ENCODE peak calls at places on chromosome 1, in eight cellular contexts. W, N, Q, U, A, S, Y and K are unnamed samples.

GRCh38 chr1:93988634-93989350 is 79.6 kb upstream of the GCLM start:
- DNase-seq in S (no peak), Q (no peak), U (no peak), N (no peak), Y (no peak), W (no peak), A (no peak), K (no peak)

GRCh38 chr1:58057820-58058219 is 488.7 kb downstream of the OMA1 start:
- DNase-seq in A (no peak), Q (no peak), Y (no peak), S (no peak), U (no peak), W (no peak), N (no peak), K (no peak)

GRCh38 chr1:221511797-221512196 is 230.1 kb downstream of the DUSP10 start:
- DNase-seq in S (no peak), Q (no peak), A (no peak), Y (no peak), N (no peak), W (peak; percentile 35), U (peak; percentile 79), K (no peak)

GRCh38 chr1:174965006-174965971 is 34.5 kb upstream of the CACYBP start:
- DNase-seq in N (no peak), Q (no peak), S (peak; percentile 19), U (peak; percentile 70), A (no peak), Y (peak; percentile 13), W (no peak), K (no peak)

GRCh38 chr1:9861371-9861770 is 37.6 kb upstream of the CLSTN1 start:
- DNase-seq in U (peak; percentile 79), Y (no peak), W (no peak), S (no peak), A (no peak), N (no peak), Q (no peak), K (peak; percentile 71)

GRCh38 chr1:15386128-15386824 is 23.4 kb upstream of the EFHD2 start:
- DNase-seq in U (peak; percentile 72), S (no peak), N (peak; percentile 76), A (no peak), Y (no peak), Q (no peak), W (no peak), K (peak; percentile 65)

GRCh38 chr1:56788588-56788987 is 30.6 kb downstream of the FYB2 start:
- DNase-seq in A (no peak), S (no peak), U (no peak), N (no peak), W (no peak), Q (peak; percentile 49), Y (peak; percentile 55), K (no peak)

GRCh38 chr1:216723274-216723780 is at the start of gene ESRRG:
- DNase-seq in N (peak; percentile 57), W (peak; percentile 95), U (peak; percentile 95), S (peak; percentile 66), A (peak; percentile 85), Y (peak; percentile 70), Q (peak; percentile 66), K (peak; percentile 72)

GRCh38 chr1:9586147-9586766 is 2.5 kb upstream of the TMEM201 start:
- DNase-seq in Y (no peak), A (peak; percentile 4), N (no peak), W (no peak), S (no peak), U (no peak), Q (no peak), K (no peak)

DNA sequence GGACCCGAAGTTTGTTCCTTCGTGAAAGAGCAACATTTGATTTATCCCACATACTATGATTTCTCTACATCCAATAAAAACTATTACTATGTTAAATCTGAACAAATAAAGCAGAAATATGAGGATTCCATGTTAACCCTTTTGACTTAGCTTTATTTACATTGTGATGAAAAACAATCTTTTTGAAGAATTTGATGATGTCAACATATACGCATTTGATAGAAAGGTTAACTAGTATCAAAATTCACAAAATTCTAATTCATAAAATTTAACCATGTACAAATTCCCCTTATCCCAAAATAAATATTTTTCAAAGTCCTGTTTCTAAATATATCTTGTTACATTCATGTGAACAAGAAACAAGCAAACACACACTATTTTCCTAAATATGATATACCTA is 74.2 kb downstream of the TRIM33 start:
- DNase-seq in U (no peak), W (no peak), A (no peak), Y (no peak), Q (no peak), N (no peak), S (no peak), K (no peak)
- H3K36me3 ChIP-seq in U (peaks cover 38% of the 10 kb centered on the region), W (peaks cover 19% of the 10 kb centered on the region), A (no peaks in the 10 kb centered on the region), Y (no peaks in the 10 kb centered on the region), Q (no peaks in the 10 kb centered on the region), N (peaks cover 28% of the 10 kb centered on the region), S (no peaks in the 10 kb centered on the region), K (no peaks in the 10 kb centered on the region)

DNA sequence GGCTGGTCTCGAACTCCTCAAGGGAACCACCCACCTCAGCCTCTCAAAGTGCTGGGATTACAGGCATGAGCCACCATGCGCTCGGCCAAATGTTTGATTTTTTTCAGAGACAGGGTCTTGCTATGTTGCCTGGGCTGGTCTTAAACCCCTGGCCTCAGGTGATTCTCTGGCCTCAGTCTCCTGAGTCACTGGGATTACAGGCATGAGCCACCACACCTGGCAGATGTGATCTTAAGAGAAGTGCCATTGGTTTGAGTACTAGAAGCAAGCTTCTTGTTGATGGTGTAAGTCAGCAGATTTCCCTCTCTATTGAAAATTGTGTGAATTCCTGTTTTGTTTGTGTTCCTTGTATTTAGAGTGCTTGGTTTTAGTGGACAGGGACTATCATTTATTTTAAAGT is 5.2 kb downstream of the CAP1 start:
- DNase-seq in W (no peak), S (no peak), Q (no peak), N (no peak), U (no peak), Y (no peak), A (no peak), K (no peak)
- H3K36me3 ChIP-seq in W (no peaks in the 10 kb centered on the region), S (no peaks in the 10 kb centered on the region), Q (no peaks in the 10 kb centered on the region), N (peaks cover 18% of the 10 kb centered on the region), U (peaks cover 70% of the 10 kb centered on the region), Y (peaks cover 3% of the 10 kb centered on the region), A (no peaks in the 10 kb centered on the region), K (peaks cover 5% of the 10 kb centered on the region)

GRCh38 chr1:21891621-21892479 is 45.3 kb downstream of the HSPG2 start:
- DNase-seq in W (no peak), Q (no peak), S (no peak), N (no peak), Y (no peak), U (no peak), A (no peak), K (no peak)

GRCh38 chr1:21891081-21891480 is 46.0 kb downstream of the HSPG2 start:
- DNase-seq in S (no peak), Q (no peak), Y (no peak), U (no peak), N (no peak), W (no peak), A (no peak), K (no peak)

GRCh38 chr1:21896026-21896425 is 41.1 kb downstream of the HSPG2 start:
- DNase-seq in S (no peak), Y (peak; percentile 32), U (no peak), Q (no peak), N (no peak), W (no peak), A (no peak), K (no peak)

GRCh38 chr1:21894034-21894881 is 42.9 kb downstream of the HSPG2 start:
- DNase-seq in U (no peak), N (peak; percentile 97), W (no peak), S (no peak), Q (no peak), A (peak; percentile 61), Y (peak; percentile 44), K (no peak)

DNA sequence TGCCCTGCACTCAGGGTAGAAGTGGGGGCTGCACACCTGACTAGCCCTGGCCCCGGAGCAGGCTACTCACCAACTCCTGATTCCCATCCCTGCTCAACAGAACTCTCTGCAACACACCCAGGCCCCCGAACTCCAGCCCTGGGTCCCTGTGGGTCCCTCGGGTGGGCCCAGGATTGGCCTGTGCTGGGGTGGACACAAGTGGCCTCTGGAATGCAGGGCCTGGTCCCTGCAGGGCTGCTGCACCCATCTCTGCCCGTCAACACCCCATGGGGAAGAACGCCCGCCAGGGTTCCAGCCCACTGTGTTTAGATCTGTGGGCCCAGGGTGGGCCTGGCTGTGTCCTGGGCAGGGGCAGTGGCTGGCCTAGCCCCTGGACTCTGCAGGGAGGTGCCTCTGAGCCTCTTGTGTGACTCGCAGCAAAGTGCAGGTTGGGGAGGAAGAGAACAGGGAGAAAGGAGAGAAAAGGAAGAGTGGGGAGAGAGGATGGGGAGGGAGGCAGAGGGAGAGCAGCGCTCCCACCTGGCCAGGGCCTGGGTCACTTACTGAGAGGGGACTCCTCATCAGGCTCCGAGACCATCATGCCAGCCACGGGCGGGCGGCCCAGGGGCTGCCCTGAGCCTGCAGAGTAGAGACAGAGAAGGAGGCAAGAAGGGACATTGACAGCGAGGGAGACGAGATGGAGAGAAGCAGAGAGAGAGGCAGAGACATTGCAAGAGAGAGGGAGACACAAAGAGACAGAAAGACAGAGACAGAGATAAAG is 43.9 kb downstream of the HSPG2 start:
- DNase-seq in W (no peak), U (no peak), A (peak; percentile 56), S (no peak), Y (no peak), N (no peak), Q (no peak), K (no peak)
- H3K36me3 ChIP-seq in W (peaks cover 22% of the 10 kb centered on the region), U (peaks cover 69% of the 10 kb centered on the region), A (no peaks in the 10 kb centered on the region), S (no peaks in the 10 kb centered on the region), Y (peaks cover 49% of the 10 kb centered on the region), N (peaks cover 66% of the 10 kb centered on the region), Q (no peaks in the 10 kb centered on the region), K (peaks cover 22% of the 10 kb centered on the region)

GRCh38 chr1:154453577-154454352 is 48.3 kb upstream of the TDRD10 start:
- DNase-seq in Q (no peak), A (no peak), Y (no peak), S (no peak), N (no peak), U (no peak), W (no peak), K (no peak)

GRCh38 chr1:154459044-154459443 is 43.0 kb upstream of the TDRD10 start:
- DNase-seq in U (no peak), N (no peak), Y (no peak), W (no peak), A (no peak), S (no peak), Q (no peak), K (no peak)

GRCh38 chr1:154456631-154457030 is 45.4 kb upstream of the TDRD10 start:
- DNase-seq in N (no peak), Y (no peak), W (no peak), A (no peak), S (no peak), U (no peak), Q (no peak), K (no peak)

GRCh38 chr1:154453155-154453554 is 48.0 kb downstream of the IL6R start:
- DNase-seq in A (no peak), Y (no peak), W (no peak), S (no peak), N (no peak), U (no peak), Q (no peak), K (no peak)

DNA sequence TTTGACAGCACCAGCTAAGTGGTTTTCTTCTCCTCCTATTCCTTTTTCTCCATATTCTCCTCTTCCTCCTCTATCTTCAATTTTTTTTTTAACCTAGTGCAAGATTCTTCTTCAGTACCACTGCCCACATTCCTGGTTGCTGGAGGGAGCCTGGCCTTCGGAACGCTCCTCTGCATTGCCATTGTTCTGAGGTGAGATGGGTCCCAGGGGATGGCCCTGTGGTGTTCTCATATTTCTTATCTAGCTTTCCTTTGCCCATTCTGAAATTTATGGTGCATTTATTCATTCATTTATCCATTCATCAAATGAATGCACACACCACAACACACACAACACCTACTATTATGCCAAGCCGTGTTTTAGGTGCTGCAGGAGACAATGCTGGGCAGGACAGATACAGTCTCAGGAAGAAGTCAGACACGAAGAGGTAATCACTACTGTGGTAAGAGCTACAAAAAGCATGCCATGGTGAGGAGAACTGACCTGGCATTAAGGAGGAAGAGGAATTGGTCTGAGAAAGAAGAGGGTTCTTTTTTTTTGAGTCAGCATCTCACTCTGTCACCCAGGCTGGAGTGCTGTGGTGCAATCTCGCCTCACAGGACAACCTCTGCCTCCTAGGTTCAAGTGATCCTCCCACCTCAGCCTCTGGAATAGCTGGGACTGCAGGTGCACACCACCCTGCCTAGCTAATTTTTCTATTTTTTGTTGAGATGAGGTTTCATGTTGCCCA is 47.5 kb upstream of the TDRD10 start:
- DNase-seq in Y (no peak), U (no peak), N (no peak), Q (no peak), S (no peak), A (no peak), W (no peak), K (no peak)
- H3K36me3 ChIP-seq in Y (peaks cover 39% of the 10 kb centered on the region), U (no peaks in the 10 kb centered on the region), N (no peaks in the 10 kb centered on the region), Q (no peaks in the 10 kb centered on the region), S (no peaks in the 10 kb centered on the region), A (no peaks in the 10 kb centered on the region), W (no peaks in the 10 kb centered on the region), K (no peaks in the 10 kb centered on the region)